ENCODE peak calls at places on chromosomes 3 and 15, in four cellular contexts. W is GM12878, P is HepG2, A is K562. I is an unnamed sample.

GRCh38 chr15:95295311-95295710 is 1035.2 kb upstream of the NR2F2 start:
- DNase-seq in W (no peak), P (no peak), A (no peak), I (no peak)

GRCh38 chr3:183274609-183275008 is 21.6 kb downstream of the B3GNT5 start:
- DNase-seq in W (no peak), P (no peak), A (no peak), I (no peak)

GRCh38 chr3:117874028-117874765 is 1160.4 kb downstream of the IGSF11 start:
- DNase-seq in P (no peak), A (no peak), W (no peak), I (no peak)

GRCh38 chr3:120182613-120183524 is 88.6 kb upstream of the GSK3B start:
- DNase-seq in P (no peak), A (peak; percentile 6), W (no peak), I (peak; percentile 30)

GRCh38 chr3:26712211-26713026 is 89.8 kb downstream of the LRRC3B start:
- DNase-seq in W (no peak), P (peak; percentile 34), A (peak; percentile 25), I (peak; percentile 89)

GRCh38 chr3:153889905-153890334 is 231.3 kb upstream of the ARHGEF26 start:
- DNase-seq in W (no peak), P (no peak), A (no peak), I (no peak)

GRCh38 chr15:57752426-57752825 is 45.9 kb downstream of the POLR2M start:
- DNase-seq in A (no peak), W (no peak), P (no peak), I (peak; percentile 54)

GRCh38 chr15:32952901-32953889 is 235.4 kb downstream of the GREM1 start:
- DNase-seq in P (no peak), A (no peak), W (no peak), I (peak; percentile 53)

GRCh38 chr3:42505849-42506410 is 3.5 kb downstream of the VIPR1 start:
- DNase-seq in P (no peak), A (no peak), W (no peak), I (no peak)

GRCh38 chr3:31858439-31858838 is 122.6 kb downstream of the OSBPL10 start:
- DNase-seq in A (no peak), P (no peak), W (no peak), I (no peak)

GRCh38 chr3:78969483-78969882 is 798.3 kb downstream of the ROBO1 start:
- DNase-seq in A (no peak), W (no peak), P (no peak), I (no peak)

GRCh38 chr15:25668901-25669300 is 194.2 kb downstream of the ATP10A start:
- DNase-seq in W (no peak), A (no peak), P (no peak), I (no peak)

GRCh38 chr3:48013288-48013980 is 2.8 kb downstream of the MAP4 start:
- DNase-seq in W (no peak), P (peak; percentile 82), A (peak; percentile 44), I (no peak)

GRCh38 chr3:31918179-31919165 is 62.6 kb downstream of the OSBPL10 start:
- DNase-seq in W (peak; percentile 7), A (no peak), P (no peak), I (no peak)

GRCh38 chr3:29560031-29560430 is 279.2 kb downstream of the RBMS3 start:
- DNase-seq in A (no peak), P (no peak), W (no peak), I (no peak)

GRCh38 chr15:60009124-60009523 is 5.0 kb downstream of the FOXB1 start:
- DNase-seq in W (no peak), A (no peak), P (no peak), I (peak; percentile 50)

GRCh38 chr15:94164202-94164807 is 67.1 kb upstream of the MCTP2 start:
- DNase-seq in A (peak; percentile 12), W (no peak), P (peak; percentile 53), I (peak; percentile 82)

GRCh38 chr3:126888186-126888760 is 94.6 kb upstream of the PLXNA1 start:
- DNase-seq in W (no peak), P (no peak), A (no peak), I (no peak)

GRCh38 chr3:106215047-106215446 is 346.2 kb upstream of the CBLB start:
- DNase-seq in P (no peak), A (peak; percentile 33), W (no peak), I (no peak)

GRCh38 chr3:178036745-178037144 is 499.5 kb upstream of the KCNMB2 start:
- DNase-seq in A (no peak), P (no peak), W (no peak), I (no peak)

GRCh38 chr3:10173095-10173925 is 8.6 kb downstream of the IRAK2 start:
- DNase-seq in W (no peak), A (peak; percentile 70), P (no peak), I (no peak)

GRCh38 chr3:111210866-111211564 is 139.4 kb downstream of the NECTIN3 start:
- DNase-seq in A (no peak), W (no peak), P (no peak), I (peak; percentile 12)
- H3K27me3 ChIP-seq in A (no peaks in the 10 kb centered on the region), W (no peaks in the 10 kb centered on the region), P (no peaks in the 10 kb centered on the region), I (no peaks in the 10 kb centered on the region)

GRCh38 chr3:12423918-12424634 is 60.2 kb upstream of the TSEN2 start:
- DNase-seq in P (no peak), A (no peak), W (no peak), I (no peak)
- TF ChIP-seq POLR2AphosphoS5 in P (no peak), A (no peak), W (no peak), I (no peak)

GRCh38 chr3:71512000-71512399 is 71.5 kb downstream of the FOXP1 start:
- DNase-seq in W (no peak), P (peak; percentile 10), A (peak; percentile 71), I (peak; percentile 88)
- TF ChIP-seq JUNB in W (no peak), P (no peak), A (no peak), I (no peak)

DNA sequence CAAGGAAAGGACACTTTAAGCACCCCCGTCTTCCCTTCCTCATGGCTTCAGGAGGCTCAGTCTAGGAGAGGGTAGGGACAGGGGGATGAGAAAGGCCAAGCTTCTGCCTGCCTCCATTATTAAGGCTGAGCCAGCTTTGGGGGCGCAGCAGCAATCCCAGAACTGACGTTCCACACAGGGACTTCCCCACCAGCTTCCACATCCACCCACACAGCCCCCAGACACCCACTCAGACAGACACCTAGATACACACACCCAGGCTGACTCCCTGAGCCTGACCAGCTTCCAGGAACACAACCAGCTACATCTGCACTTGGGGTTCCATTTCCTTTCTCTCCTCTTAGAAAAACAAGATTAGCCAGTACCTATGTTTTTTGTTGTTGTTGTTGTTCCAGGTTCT is 4.7 kb downstream of the HCN4 start:
- DNase-seq in W (no peak), P (no peak), A (no peak), I (no peak)
- H3K27me3 ChIP-seq in W (no peaks in the 10 kb centered on the region), P (peaks cover 80% of the 10 kb centered on the region), A (peaks cover 83% of the 10 kb centered on the region), I (peaks cover 17% of the 10 kb centered on the region)

GRCh38 chr3:62109534-62109933 is 263.8 kb downstream of the FEZF2 start:
- DNase-seq in P (peak; percentile 20), A (no peak), W (no peak), I (peak; percentile 67)
- TF ChIP-seq POLR2AphosphoS5 in P (no peak), A (no peak), W (no peak), I (no peak)

I was measured in GM23338.